ENCODE peak calls at places on chromosomes 13 and 19, in four cellular contexts. D is HepG2, Z is GM23338, J is breast epithelium. S is an unnamed sample. For H3K36me3, the result is how much of the 10 kb centered on the place peaks cover.

GRCh38 chr19:51188227-51188559 is 36.7 kb upstream of the CD33 start:
- DNase-seq in J (no peak), D (no peak), Z (no peak), S (no peak)

GRCh38 chr13:83452292-83452950 is 429.9 kb downstream of the SLITRK1 start:
- DNase-seq in D (no peak), J (no peak), Z (no peak), S (no peak)

GRCh38 chr13:45500492-45501174 is 35.9 kb downstream of the COG3 start:
- DNase-seq in D (peak), Z (no peak), J (no peak), S (no peak)

GRCh38 chr13:73061478-73062275 is 2.9 kb downstream of the KLF5 start:
- DNase-seq in D (no peak), J (no peak), Z (peak), S (no peak)

GRCh38 chr13:99659234-99659633 is 158.0 kb downstream of the TM9SF2 start:
- DNase-seq in D (no peak), Z (peak), J (no peak), S (no peak)

GRCh38 chr13:26254583-26255102 is 714 bp downstream of the CDK8 start:
- DNase-seq in Z (peak), J (peak), D (peak), S (peak)

GRCh38 chr13:106151056-106151699 is 384.3 kb downstream of the EFNB2 start:
- DNase-seq in D (no peak), J (peak), Z (peak), S (no peak)

GRCh38 chr13:65808061-65808460 is 1422.1 kb downstream of the PCDH9 start:
- DNase-seq in Z (no peak), J (no peak), D (no peak), S (no peak)

GRCh38 chr19:45668342-45668871 is 386 bp downstream of the GIPR start:
- DNase-seq in J (no peak), D (no peak), Z (no peak), S (no peak)

GRCh38 chr13:40813662-40814454 is 24.4 kb downstream of the SLC25A15 start:
- DNase-seq in Z (peak), D (peak), J (no peak), S (no peak)

GRCh38 chr13:48621056-48621455 is 32.7 kb upstream of the CYSLTR2 start:
- DNase-seq in J (no peak), D (no peak), Z (no peak), S (no peak)

GRCh38 chr13:24142453-24142852 is 18.1 kb upstream of the SPATA13 start:
- DNase-seq in Z (no peak), J (no peak), D (no peak), S (no peak)

GRCh38 chr19:35718345-35719041 is 690 bp downstream of the KMT2B start:
- DNase-seq in J (no peak), D (no peak), Z (peak), S (no peak)

GRCh38 chr13:112859817-112860190 is 109.2 kb upstream of the MCF2L start:
- DNase-seq in J (no peak), Z (no peak), D (no peak), S (no peak)

GRCh38 chr13:48009298-48009697 is 8.2 kb upstream of the SUCLA2 start:
- DNase-seq in J (peak), D (peak), Z (no peak), S (no peak)

GRCh38 chr13:51793570-51794273 is 10.2 kb downstream of the DHRS12 start:
- DNase-seq in D (no peak), J (no peak), Z (no peak), S (peak)

GRCh38 chr13:110108348-110109139 is 198.4 kb downstream of the COL4A1 start:
- DNase-seq in J (peak), Z (peak), D (peak), S (peak)

GRCh38 chr13:75353786-75354193 is 128.2 kb downstream of the TBC1D4 start:
- DNase-seq in Z (no peak), J (no peak), D (no peak), S (no peak)

GRCh38 chr13:41111454-41111853 is 21.1 kb downstream of the KBTBD6 start:
- DNase-seq in J (no peak), D (no peak), Z (no peak), S (no peak)

GRCh38 chr19:6125571-6125989 is 9.9 kb upstream of the ACSBG2 start:
- DNase-seq in J (peak), D (peak), Z (peak), S (peak)

GRCh38 chr19:16325161-16325527 is 518 bp downstream of the KLF2 start:
- DNase-seq in D (no peak), Z (peak), J (no peak), S (peak)

GRCh38 chr19:41427647-41428480 is 690 bp upstream of the B3GNT8 start:
- DNase-seq in D (no peak), J (no peak), Z (peak), S (no peak)

GRCh38 chr19:56253737-56254136 is 18.8 kb upstream of the EDDM13 start:
- DNase-seq in D (peak), Z (peak), J (no peak), S (no peak)

GRCh38 chr19:13103961-13104847 is 1.5 kb upstream of the LYL1 start:
- DNase-seq in D (no peak), J (no peak), Z (peak), S (peak)

GRCh38 chr13:39900106-39900750 is 244.8 kb downstream of the COG6 start:
- DNase-seq in D (no peak), J (no peak), Z (no peak), S (no peak)

GRCh38 chr13:78660130-78660857 is 1.3 kb upstream of the OBI1 start:
- DNase-seq in Z (peak), D (peak), J (no peak), S (no peak)

GRCh38 chr19:46202872-46203860 is 26.4 kb upstream of the IGFL1 start:
- DNase-seq in Z (no peak), J (no peak), D (peak), S (no peak)

GRCh38 chr13:43316997-43317396 is 293.6 kb downstream of the DNAJC15 start:
- DNase-seq in Z (peak), J (no peak), D (no peak), S (peak)

GRCh38 chr13:59086147-59086546 is 1077.6 kb downstream of the DIAPH3 start:
- DNase-seq in D (no peak), Z (no peak), J (no peak), S (no peak)

GRCh38 chr19:51702103-51702753 is 9.1 kb downstream of the SPACA6 start:
- DNase-seq in D (no peak), J (peak), Z (peak), S (peak)

GRCh38 chr13:50664961-50665360 is 178.5 kb downstream of the DLEU7 start:
- DNase-seq in D (no peak), J (no peak), Z (no peak), S (no peak)

GRCh38 chr19:7862413-7862951 is 11.7 kb downstream of the PRR36 start:
- DNase-seq in D (no peak), J (no peak), Z (peak), S (no peak)

GRCh38 chr19:1584500-1585242 is 8.0 kb downstream of the MBD3 start:
- DNase-seq in D (no peak), Z (no peak), J (no peak), S (no peak)
- H3K36me3 ChIP-seq in D (under half), Z (under half), J (under half), S (half or more)

GRCh38 chr19:10104665-10105221 is 1.4 kb upstream of the PPAN start:
- DNase-seq in Z (no peak), D (no peak), J (no peak), S (no peak)
- TF ChIP-seq POLR2AphosphoS5 in Z (no peak), D (no peak), J (no peak), S (no peak)

DNA sequence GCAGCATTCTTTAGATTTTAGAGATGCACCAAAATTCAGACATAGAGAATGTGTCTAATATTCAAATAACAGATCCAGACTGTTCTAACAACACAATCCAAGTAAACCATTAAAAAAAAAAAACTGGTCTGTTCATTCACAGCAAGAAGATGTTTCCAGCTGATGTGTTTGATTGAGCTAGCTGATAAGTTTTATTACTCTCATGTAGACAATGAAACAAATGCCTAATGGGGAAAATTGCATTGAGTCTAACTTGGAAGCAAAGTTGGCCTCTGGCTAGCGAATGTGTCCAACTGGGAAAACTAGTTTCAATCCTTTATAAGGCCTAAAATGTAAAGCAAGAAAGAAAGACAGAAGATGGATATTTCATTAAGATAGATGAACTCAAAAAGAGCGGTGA is 54.3 kb downstream of the PCDH9 start:
- DNase-seq in J (no peak), D (no peak), Z (no peak), S (no peak)
- H3K36me3 ChIP-seq in J (under half), D (under half), Z (under half), S (under half)

DNA sequence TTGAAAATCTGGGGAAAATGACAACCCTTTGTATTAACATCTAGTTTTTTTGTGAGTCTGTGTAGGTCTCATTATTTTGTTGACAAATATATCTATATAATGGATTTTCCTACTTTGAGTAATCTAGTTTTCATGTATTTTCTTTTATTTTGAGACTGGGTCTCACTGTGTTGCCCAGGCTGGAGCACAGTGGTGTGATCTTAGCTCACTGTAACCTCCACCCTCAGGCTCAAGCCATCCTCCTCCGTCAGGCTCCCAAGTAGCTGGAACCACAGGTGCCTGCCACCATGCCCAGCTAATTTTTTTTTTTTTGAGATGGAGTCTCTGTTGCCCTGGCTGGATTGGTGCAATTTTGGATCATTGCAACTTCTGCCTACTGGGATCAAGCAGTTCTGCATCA is 9.2 kb downstream of the ZNF525 start:
- DNase-seq in D (no peak), J (no peak), Z (no peak), S (no peak)
- TF ChIP-seq POLR2AphosphoS5 in D (no peak), J (no peak), Z (no peak), S (no peak)

GRCh38 chr19:11948646-11949045 is 16.2 kb upstream of the ZNF763 start:
- DNase-seq in D (no peak), J (no peak), Z (no peak), S (no peak)
- H3K36me3 ChIP-seq in D (half or more), J (under half), Z (half or more), S (half or more)

DNA sequence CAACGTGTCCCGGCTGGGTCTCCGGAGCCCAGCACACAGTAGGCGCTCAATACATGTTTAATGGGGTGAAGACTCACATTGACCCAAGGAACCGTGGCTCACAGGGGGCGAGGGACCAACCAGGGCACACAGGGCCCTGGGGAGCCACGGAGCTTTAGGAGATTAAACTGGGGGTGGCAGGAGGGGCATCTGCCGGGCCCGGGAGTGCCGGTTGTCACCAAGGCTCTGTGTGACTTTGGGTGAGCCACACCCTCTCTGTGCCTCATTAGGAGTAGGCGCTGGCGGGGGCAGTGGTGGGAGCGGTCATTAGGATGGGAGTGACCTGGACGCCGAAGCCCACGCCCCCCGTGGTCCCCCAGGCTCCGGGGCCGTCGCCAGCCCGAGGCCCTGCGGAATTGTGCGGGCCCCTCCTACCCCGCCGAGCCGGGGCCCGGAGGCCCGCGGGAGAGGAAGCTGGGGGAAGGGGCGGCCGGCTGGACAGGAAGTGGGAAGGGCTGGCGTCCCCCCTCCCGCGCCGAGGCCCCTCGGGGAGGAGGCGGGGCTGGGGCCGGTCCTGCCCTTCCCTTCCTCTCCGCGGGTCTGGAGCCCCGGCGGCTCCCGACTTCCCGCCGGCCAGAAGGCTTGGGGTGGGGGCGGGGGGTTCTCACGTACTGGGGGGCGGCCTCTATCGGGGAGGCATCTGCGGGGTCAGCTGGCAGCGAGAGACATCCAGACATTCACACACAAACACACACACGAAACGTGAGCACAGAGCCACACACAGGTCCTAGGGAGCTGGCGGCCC is 1.8 kb upstream of the SSBP4 start:
- DNase-seq in D (peak), J (no peak), Z (peak), S (peak)
- TF ChIP-seq POLR2AphosphoS5 in D (no peak), J (no peak), Z (no peak), S (peak)

DNA sequence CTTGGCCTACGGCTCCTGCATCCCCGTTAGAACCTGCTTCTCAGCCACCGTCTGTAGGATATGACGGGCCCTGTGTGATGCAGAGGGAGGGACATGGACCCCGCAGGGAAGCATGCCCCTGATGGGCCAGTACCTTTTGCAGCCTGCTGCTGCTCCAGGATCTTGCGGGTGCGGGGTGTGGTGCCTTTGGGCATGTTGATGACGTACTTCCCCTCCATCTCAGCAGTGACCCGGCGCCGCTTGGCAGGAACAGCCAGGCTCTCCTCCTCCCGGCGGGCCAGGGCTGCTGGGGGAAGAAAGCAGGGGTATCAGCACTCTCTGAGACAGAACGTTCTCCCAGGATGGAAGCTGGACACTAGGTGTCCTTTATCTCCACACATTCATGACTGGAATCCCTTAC is 22.0 kb downstream of the C19orf47 start:
- DNase-seq in D (no peak), J (no peak), Z (no peak), S (no peak)
- H3K36me3 ChIP-seq in D (half or more), J (under half), Z (under half), S (half or more)